ENCODE peak calls at places on chromosomes 13 and 19, in seven cellular contexts. One of them, this sample, is unnamed.

GRCh38 chr19:20066861-20067260 is 10.9 kb upstream of the ZNF90 start:
- DNase-seq in stimulated activated CD4-positive, alpha-beta T cell treated with anti-CD3 and anti-CD28 coated beads, Interleukin-2, amount 100 ng/mL, for 48 hours: no peak
- DNase-seq in astrocyte of the cerebellum: no peak
- DNase-seq in Peyer's patch: no peak
- DNase-seq in EH: no peak
- DNase-seq in AG04450: no peak
- DNase-seq in neuronal stem cell: no peak
- DNase-seq in this sample: no peak

GRCh38 chr13:45718063-45718462 is 15.9 kb downstream of the CBY2 start:
- DNase-seq in stimulated activated CD4-positive, alpha-beta T cell treated with anti-CD3 and anti-CD28 coated beads, Interleukin-2, amount 100 ng/mL, for 48 hours: no peak
- DNase-seq in astrocyte of the cerebellum: no peak
- DNase-seq in Peyer's patch: no peak
- DNase-seq in EH: peak
- DNase-seq in AG04450: no peak
- DNase-seq in neuronal stem cell: no peak
- DNase-seq in this sample: no peak

GRCh38 chr19:35395762-35396199 is 24.9 kb downstream of the GPR42 start:
- DNase-seq in stimulated activated CD4-positive, alpha-beta T cell treated with anti-CD3 and anti-CD28 coated beads, Interleukin-2, amount 100 ng/mL, for 48 hours: no peak
- DNase-seq in astrocyte of the cerebellum: no peak
- DNase-seq in Peyer's patch: peak
- DNase-seq in EH: no peak
- DNase-seq in AG04450: no peak
- DNase-seq in neuronal stem cell: no peak
- DNase-seq in this sample: no peak

GRCh38 chr19:15337202-15337601 is 4.9 kb upstream of the BRD4 start:
- DNase-seq in stimulated activated CD4-positive, alpha-beta T cell treated with anti-CD3 and anti-CD28 coated beads, Interleukin-2, amount 100 ng/mL, for 48 hours: no peak
- DNase-seq in astrocyte of the cerebellum: no peak
- DNase-seq in Peyer's patch: no peak
- DNase-seq in EH: peak
- DNase-seq in AG04450: no peak
- DNase-seq in neuronal stem cell: no peak
- DNase-seq in this sample: no peak

GRCh38 chr19:56321981-56322558 is 7.4 kb upstream of the ZSCAN5A start:
- DNase-seq in stimulated activated CD4-positive, alpha-beta T cell treated with anti-CD3 and anti-CD28 coated beads, Interleukin-2, amount 100 ng/mL, for 48 hours: no peak
- DNase-seq in astrocyte of the cerebellum: no peak
- DNase-seq in Peyer's patch: no peak
- DNase-seq in EH: no peak
- DNase-seq in AG04450: no peak
- DNase-seq in neuronal stem cell: no peak
- DNase-seq in this sample: no peak

GRCh38 chr13:29572575-29572974 is 22.9 kb downstream of the SLC7A1 start:
- DNase-seq in stimulated activated CD4-positive, alpha-beta T cell treated with anti-CD3 and anti-CD28 coated beads, Interleukin-2, amount 100 ng/mL, for 48 hours: no peak
- DNase-seq in astrocyte of the cerebellum: no peak
- DNase-seq in Peyer's patch: peak
- DNase-seq in EH: no peak
- DNase-seq in AG04450: no peak
- DNase-seq in neuronal stem cell: no peak
- DNase-seq in this sample: no peak

GRCh38 chr19:4695224-4695731 is 25.1 kb upstream of the MYDGF start:
- DNase-seq in stimulated activated CD4-positive, alpha-beta T cell treated with anti-CD3 and anti-CD28 coated beads, Interleukin-2, amount 100 ng/mL, for 48 hours: no peak
- DNase-seq in astrocyte of the cerebellum: no peak
- DNase-seq in Peyer's patch: no peak
- DNase-seq in EH: no peak
- DNase-seq in AG04450: no peak
- DNase-seq in neuronal stem cell: no peak
- DNase-seq in this sample: no peak

GRCh38 chr13:49641810-49642291 is 13.5 kb downstream of the ARL11 start:
- DNase-seq in stimulated activated CD4-positive, alpha-beta T cell treated with anti-CD3 and anti-CD28 coated beads, Interleukin-2, amount 100 ng/mL, for 48 hours: no peak
- DNase-seq in astrocyte of the cerebellum: no peak
- DNase-seq in Peyer's patch: peak
- DNase-seq in EH: peak
- DNase-seq in AG04450: peak
- DNase-seq in neuronal stem cell: no peak
- DNase-seq in this sample: no peak

GRCh38 chr19:28710278-28710677 is 502.7 kb downstream of the UQCRFS1 start:
- DNase-seq in stimulated activated CD4-positive, alpha-beta T cell treated with anti-CD3 and anti-CD28 coated beads, Interleukin-2, amount 100 ng/mL, for 48 hours: no peak
- DNase-seq in astrocyte of the cerebellum: peak
- DNase-seq in Peyer's patch: no peak
- DNase-seq in EH: peak
- DNase-seq in AG04450: peak
- DNase-seq in neuronal stem cell: peak
- DNase-seq in this sample: no peak

GRCh38 chr19:11339254-11340098 is at the start of gene RAB3D:
- DNase-seq in stimulated activated CD4-positive, alpha-beta T cell treated with anti-CD3 and anti-CD28 coated beads, Interleukin-2, amount 100 ng/mL, for 48 hours: peak
- DNase-seq in astrocyte of the cerebellum: peak
- DNase-seq in Peyer's patch: peak
- DNase-seq in EH: peak
- DNase-seq in AG04450: peak
- DNase-seq in neuronal stem cell: peak
- DNase-seq in this sample: peak

GRCh38 chr19:5281588-5281987 is 59.0 kb downstream of the PTPRS start:
- DNase-seq in stimulated activated CD4-positive, alpha-beta T cell treated with anti-CD3 and anti-CD28 coated beads, Interleukin-2, amount 100 ng/mL, for 48 hours: no peak
- DNase-seq in astrocyte of the cerebellum: no peak
- DNase-seq in Peyer's patch: peak
- DNase-seq in EH: peak
- DNase-seq in AG04450: no peak
- DNase-seq in neuronal stem cell: no peak
- DNase-seq in this sample: no peak

GRCh38 chr13:51715613-51716012 is 88.3 kb downstream of the DHRS12 start:
- DNase-seq in stimulated activated CD4-positive, alpha-beta T cell treated with anti-CD3 and anti-CD28 coated beads, Interleukin-2, amount 100 ng/mL, for 48 hours: no peak
- DNase-seq in astrocyte of the cerebellum: no peak
- DNase-seq in Peyer's patch: no peak
- DNase-seq in EH: no peak
- DNase-seq in AG04450: no peak
- DNase-seq in neuronal stem cell: no peak
- DNase-seq in this sample: no peak

GRCh38 chr13:95492044-95492801 is 60.3 kb upstream of the CLDN10 start:
- DNase-seq in stimulated activated CD4-positive, alpha-beta T cell treated with anti-CD3 and anti-CD28 coated beads, Interleukin-2, amount 100 ng/mL, for 48 hours: no peak
- DNase-seq in astrocyte of the cerebellum: no peak
- DNase-seq in Peyer's patch: peak
- DNase-seq in EH: no peak
- DNase-seq in AG04450: no peak
- DNase-seq in neuronal stem cell: no peak
- DNase-seq in this sample: peak

GRCh38 chr19:47514151-47514868 is 553 bp downstream of the NAPA start:
- DNase-seq in stimulated activated CD4-positive, alpha-beta T cell treated with anti-CD3 and anti-CD28 coated beads, Interleukin-2, amount 100 ng/mL, for 48 hours: no peak
- DNase-seq in astrocyte of the cerebellum: no peak
- DNase-seq in Peyer's patch: no peak
- DNase-seq in EH: peak
- DNase-seq in AG04450: no peak
- DNase-seq in neuronal stem cell: no peak
- DNase-seq in this sample: no peak

GRCh38 chr13:93411281-93411680 is 184.7 kb downstream of the GPC6 start:
- DNase-seq in stimulated activated CD4-positive, alpha-beta T cell treated with anti-CD3 and anti-CD28 coated beads, Interleukin-2, amount 100 ng/mL, for 48 hours: no peak
- DNase-seq in astrocyte of the cerebellum: no peak
- DNase-seq in Peyer's patch: no peak
- DNase-seq in EH: no peak
- DNase-seq in AG04450: no peak
- DNase-seq in neuronal stem cell: no peak
- DNase-seq in this sample: no peak

GRCh38 chr13:113361406-113361805 is 2.5 kb downstream of the GRTP1 start:
- DNase-seq in stimulated activated CD4-positive, alpha-beta T cell treated with anti-CD3 and anti-CD28 coated beads, Interleukin-2, amount 100 ng/mL, for 48 hours: no peak
- DNase-seq in astrocyte of the cerebellum: no peak
- DNase-seq in Peyer's patch: no peak
- DNase-seq in EH: no peak
- DNase-seq in AG04450: no peak
- DNase-seq in neuronal stem cell: no peak
- DNase-seq in this sample: no peak

GRCh38 chr19:35019144-35019543 is 11.1 kb upstream of the SCN1B start:
- DNase-seq in stimulated activated CD4-positive, alpha-beta T cell treated with anti-CD3 and anti-CD28 coated beads, Interleukin-2, amount 100 ng/mL, for 48 hours: no peak
- DNase-seq in astrocyte of the cerebellum: no peak
- DNase-seq in Peyer's patch: no peak
- DNase-seq in EH: no peak
- DNase-seq in AG04450: no peak
- DNase-seq in neuronal stem cell: no peak
- DNase-seq in this sample: no peak

GRCh38 chr19:42191855-42192254 is 25.6 kb downstream of the DEDD2 start:
- DNase-seq in stimulated activated CD4-positive, alpha-beta T cell treated with anti-CD3 and anti-CD28 coated beads, Interleukin-2, amount 100 ng/mL, for 48 hours: peak
- DNase-seq in astrocyte of the cerebellum: no peak
- DNase-seq in Peyer's patch: peak
- DNase-seq in EH: peak
- DNase-seq in AG04450: peak
- DNase-seq in neuronal stem cell: no peak
- DNase-seq in this sample: no peak

GRCh38 chr13:40164137-40164536 is 502.3 kb downstream of the FOXO1 start:
- DNase-seq in stimulated activated CD4-positive, alpha-beta T cell treated with anti-CD3 and anti-CD28 coated beads, Interleukin-2, amount 100 ng/mL, for 48 hours: no peak
- DNase-seq in astrocyte of the cerebellum: no peak
- DNase-seq in Peyer's patch: no peak
- DNase-seq in EH: peak
- DNase-seq in AG04450: no peak
- DNase-seq in neuronal stem cell: no peak
- DNase-seq in this sample: no peak

GRCh38 chr13:36323951-36324566 is 22.1 kb downstream of the SPART start:
- DNase-seq in stimulated activated CD4-positive, alpha-beta T cell treated with anti-CD3 and anti-CD28 coated beads, Interleukin-2, amount 100 ng/mL, for 48 hours: no peak
- DNase-seq in astrocyte of the cerebellum: peak
- DNase-seq in Peyer's patch: no peak
- DNase-seq in EH: peak
- DNase-seq in AG04450: no peak
- DNase-seq in neuronal stem cell: no peak
- DNase-seq in this sample: no peak

GRCh38 chr13:105346141-105346766 is 1189.2 kb downstream of the EFNB2 start:
- DNase-seq in stimulated activated CD4-positive, alpha-beta T cell treated with anti-CD3 and anti-CD28 coated beads, Interleukin-2, amount 100 ng/mL, for 48 hours: no peak
- DNase-seq in astrocyte of the cerebellum: peak
- DNase-seq in Peyer's patch: no peak
- DNase-seq in EH: peak
- DNase-seq in AG04450: peak
- DNase-seq in neuronal stem cell: no peak
- DNase-seq in this sample: no peak

GRCh38 chr13:113350065-113350937 is 13.6 kb downstream of the GRTP1 start:
- DNase-seq in stimulated activated CD4-positive, alpha-beta T cell treated with anti-CD3 and anti-CD28 coated beads, Interleukin-2, amount 100 ng/mL, for 48 hours: no peak
- DNase-seq in astrocyte of the cerebellum: no peak
- DNase-seq in Peyer's patch: no peak
- DNase-seq in EH: no peak
- DNase-seq in AG04450: no peak
- DNase-seq in neuronal stem cell: no peak
- DNase-seq in this sample: peak

GRCh38 chr19:55156202-55157063 is 1.1 kb downstream of the TNNI3 start:
- DNase-seq in stimulated activated CD4-positive, alpha-beta T cell treated with anti-CD3 and anti-CD28 coated beads, Interleukin-2, amount 100 ng/mL, for 48 hours: no peak
- DNase-seq in astrocyte of the cerebellum: no peak
- DNase-seq in Peyer's patch: peak
- DNase-seq in EH: peak
- DNase-seq in AG04450: no peak
- DNase-seq in neuronal stem cell: peak
- DNase-seq in this sample: peak

GRCh38 chr13:39052944-39053343 is 14.7 kb downstream of the NHLRC3 start:
- DNase-seq in stimulated activated CD4-positive, alpha-beta T cell treated with anti-CD3 and anti-CD28 coated beads, Interleukin-2, amount 100 ng/mL, for 48 hours: no peak
- DNase-seq in astrocyte of the cerebellum: no peak
- DNase-seq in Peyer's patch: no peak
- DNase-seq in EH: no peak
- DNase-seq in AG04450: no peak
- DNase-seq in neuronal stem cell: no peak
- DNase-seq in this sample: no peak

GRCh38 chr19:1455336-1456120 is 5.6 kb downstream of the APC2 start:
- DNase-seq in stimulated activated CD4-positive, alpha-beta T cell treated with anti-CD3 and anti-CD28 coated beads, Interleukin-2, amount 100 ng/mL, for 48 hours: peak
- DNase-seq in astrocyte of the cerebellum: no peak
- DNase-seq in Peyer's patch: peak
- DNase-seq in EH: peak
- DNase-seq in AG04450: no peak
- DNase-seq in neuronal stem cell: no peak
- DNase-seq in this sample: peak